ENCODE peak calls at places on chromosome 5, in four cellular contexts. U is ovary, F is stomach, I is A549. W is an unnamed sample. For H3K4me1, the result is how much of the 10 kb centered on the place peaks cover.

GRCh38 chr5:63613430-63613829 is 348.8 kb downstream of the HTR1A start:
- DNase-seq in U (no peak), F (no peak), I (no peak), W (no peak)

GRCh38 chr5:109907189-109907588 is 217.5 kb downstream of the MAN2A1 start:
- DNase-seq in U (no peak), F (no peak), I (no peak), W (no peak)

GRCh38 chr5:3105172-3105571 is 353.7 kb upstream of the IRX2 start:
- DNase-seq in U (no peak), F (no peak), I (no peak), W (no peak)

GRCh38 chr5:86979801-86980510 is 287.7 kb upstream of the RASA1 start:
- DNase-seq in U (no peak), F (no peak), I (no peak), W (no peak)

GRCh38 chr5:80871541-80871961 is 88.6 kb upstream of the RASGRF2 start:
- DNase-seq in U (no peak), F (no peak), I (peak), W (no peak)

GRCh38 chr5:132258102-132259060 is 885 bp downstream of the PDLIM4 start:
- DNase-seq in U (peak), F (no peak), I (no peak), W (peak)

GRCh38 chr5:36240779-36241635 is 718 bp downstream of the NADK2 start:
- DNase-seq in U (peak), F (peak), I (peak), W (peak)

GRCh38 chr5:156815988-156816599 is 34.0 kb upstream of the PPP1R2B start:
- DNase-seq in U (no peak), F (no peak), I (peak), W (no peak)

GRCh38 chr5:54551292-54551691 is 33.7 kb downstream of the SNX18 start:
- DNase-seq in U (no peak), F (no peak), I (no peak), W (no peak)

GRCh38 chr5:37490931-37491330 is 111.8 kb downstream of the WDR70 start:
- DNase-seq in U (no peak), F (no peak), I (no peak), W (no peak)

GRCh38 chr5:145324767-145325479 is 510.2 kb downstream of the PRELID2 start:
- DNase-seq in U (no peak), F (no peak), I (no peak), W (no peak)

GRCh38 chr5:146137967-146138403 is 32.6 kb upstream of the PLAC8L1 start:
- DNase-seq in U (no peak), F (peak), I (no peak), W (no peak)

GRCh38 chr5:72486371-72486770 is 20.8 kb downstream of the ZNF366 start:
- DNase-seq in U (no peak), F (no peak), I (no peak), W (no peak)

GRCh38 chr5:36462295-36463021 is 143.9 kb upstream of the SLC1A3 start:
- DNase-seq in U (no peak), F (no peak), I (no peak), W (no peak)

GRCh38 chr5:14557203-14557725 is 24.3 kb upstream of the OTULINL start:
- DNase-seq in U (no peak), F (no peak), I (no peak), W (no peak)

GRCh38 chr5:147887026-147887627 is 8.6 kb downstream of the SCGB3A2 start:
- DNase-seq in U (no peak), F (no peak), I (peak), W (no peak)

GRCh38 chr5:9316733-9317132 is 229.1 kb downstream of the SEMA5A start:
- DNase-seq in U (no peak), F (no peak), I (no peak), W (no peak)

GRCh38 chr5:172746725-172747124 is 24.3 kb downstream of the DUSP1 start:
- DNase-seq in U (no peak), F (no peak), I (no peak), W (no peak)

GRCh38 chr5:125409101-125409495 is 662.7 kb upstream of the ZNF608 start:
- DNase-seq in U (no peak), F (no peak), I (no peak), W (no peak)

GRCh38 chr5:116576043-116576713 is 1.6 kb upstream of the SEMA6A start:
- DNase-seq in U (peak), F (peak), I (peak), W (peak)

GRCh38 chr5:106699198-106699597 is 971.5 kb downstream of the EFNA5 start:
- DNase-seq in U (no peak), F (no peak), I (no peak), W (no peak)

GRCh38 chr5:4553968-4554367 is 586.2 kb upstream of the ADAMTS16 start:
- DNase-seq in U (no peak), F (no peak), I (no peak), W (no peak)

GRCh38 chr5:129541648-129542251 is 81.7 kb downstream of the ADAMTS19 start:
- DNase-seq in U (no peak), F (no peak), I (no peak), W (no peak)

GRCh38 chr5:935510-936084 is 42.9 kb downstream of the TRIP13 start:
- DNase-seq in U (no peak), F (no peak), I (no peak), W (no peak)

GRCh38 chr5:178419651-178420050 is 170.5 kb downstream of the COL23A1 start:
- DNase-seq in U (no peak), F (no peak), I (no peak), W (no peak)

GRCh38 chr5:56950626-56951130 is 1.2 kb downstream of the MIER3 start:
- DNase-seq in U (peak), F (peak), I (peak), W (peak)

GRCh38 chr5:119327018-119327417 is 28.8 kb upstream of the TNFAIP8 start:
- DNase-seq in U (no peak), F (no peak), I (no peak), W (no peak)

DNA sequence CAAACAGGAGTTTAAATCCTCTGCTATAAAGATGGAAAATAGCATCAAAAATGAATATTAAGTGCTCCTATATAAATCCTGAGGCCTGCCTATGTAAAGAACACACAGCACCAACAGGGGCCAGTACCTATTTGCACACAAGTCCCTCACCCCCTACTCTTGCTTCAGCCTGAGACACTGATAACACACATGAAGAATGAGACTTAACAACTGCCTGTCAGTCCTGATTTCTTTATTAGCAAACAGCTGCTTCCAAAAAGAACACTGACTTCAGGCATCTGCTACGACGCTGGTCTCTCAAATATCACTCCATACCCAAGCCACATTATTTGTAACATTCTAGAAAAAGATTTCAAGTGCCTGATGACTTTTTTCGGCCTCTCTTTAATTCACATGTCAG is 55.5 kb downstream of the MYO10 start:
- DNase-seq in U (no peak), F (no peak), I (no peak), W (no peak)
- H3K27ac ChIP-seq in U (no peak), F (peak), I (peak), W (no peak)

GRCh38 chr5:140295414-140295813 is 7.5 kb downstream of the PFDN1 start:
- DNase-seq in U (no peak), F (peak), I (no peak), W (no peak)
- H3K4me1 ChIP-seq in U (under half), F (under half), I (half or more), W (under half)

DNA sequence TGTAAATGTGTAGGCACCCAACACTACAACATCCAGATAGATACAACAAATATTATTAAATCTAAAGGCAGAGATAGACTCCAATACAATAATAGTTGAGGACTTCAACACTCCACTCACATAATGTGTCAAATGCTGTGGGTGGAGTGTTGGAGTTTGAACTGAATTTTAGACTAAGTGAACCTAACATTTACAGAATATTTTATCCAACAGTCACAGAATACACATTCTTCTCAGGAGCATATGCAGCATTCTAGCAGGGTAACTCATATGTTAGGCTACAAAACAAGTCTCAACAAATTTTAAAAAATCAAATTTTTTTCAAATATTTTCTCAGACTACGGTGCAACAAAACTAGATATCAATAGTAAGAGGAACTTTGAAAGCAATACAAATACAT is 648.7 kb upstream of the CDH18 start:
- DNase-seq in U (no peak), F (no peak), I (no peak), W (no peak)
- TF ChIP-seq EP300 in U (no peak), F (no peak), I (no peak), W (no peak)

GRCh38 chr5:77418601-77419591 is 73.2 kb downstream of the WDR41 start:
- DNase-seq in U (no peak), F (no peak), I (no peak), W (no peak)

GRCh38 chr5:77418162-77418561 is 74.0 kb downstream of the WDR41 start:
- DNase-seq in U (no peak), F (no peak), I (no peak), W (no peak)

GRCh38 chr5:77420940-77421339 is 71.2 kb downstream of the WDR41 start:
- DNase-seq in U (no peak), F (no peak), I (no peak), W (no peak)

GRCh38 chr5:77423022-77423750 is 68.9 kb downstream of the WDR41 start:
- DNase-seq in U (no peak), F (no peak), I (no peak), W (no peak)

GRCh38 chr5:77419644-77420582 is 72.2 kb downstream of the WDR41 start:
- DNase-seq in U (no peak), F (no peak), I (no peak), W (no peak)
- H3K27ac ChIP-seq in U (no peak), F (no peak), I (no peak), W (no peak)

GRCh38 chr5:53027913-53028312 is 38.8 kb downstream of the ITGA2 start:
- DNase-seq in U (no peak), F (peak), I (no peak), W (no peak)
- H3K4me1 ChIP-seq in U (under half), F (under half), I (half or more), W (under half)

GRCh38 chr5:16572289-16573015 is 44.3 kb downstream of the RETREG1 start:
- DNase-seq in U (no peak), F (no peak), I (no peak), W (no peak)

GRCh38 chr5:16567365-16567764 is 49.4 kb downstream of the RETREG1 start:
- DNase-seq in U (no peak), F (no peak), I (no peak), W (no peak)

GRCh38 chr5:16565118-16565517 is 51.7 kb downstream of the RETREG1 start:
- DNase-seq in U (no peak), F (no peak), I (no peak), W (no peak)

GRCh38 chr5:16570121-16570815 is 46.5 kb downstream of the RETREG1 start:
- DNase-seq in U (no peak), F (no peak), I (no peak), W (no peak)

GRCh38 chr5:16568875-16569580 is 47.8 kb downstream of the RETREG1 start:
- DNase-seq in U (no peak), F (peak), I (no peak), W (no peak)
- TF ChIP-seq EP300 in U (no peak), F (no peak), I (no peak), W (no peak)

GRCh38 chr5:148973455-148973854 is 89.4 kb downstream of the SH3TC2 start:
- DNase-seq in U (no peak), F (no peak), I (no peak), W (no peak)
- H3K27ac ChIP-seq in U (no peak), F (peak), I (peak), W (peak)

GRCh38 chr5:143131983-143132382 is 271.5 kb downstream of the NR3C1 start:
- DNase-seq in U (no peak), F (no peak), I (no peak), W (no peak)
- H3K4me1 ChIP-seq in U (under half), F (under half), I (under half), W (under half)

GRCh38 chr5:81971694-81972495 is at the start of gene ATG10:
- DNase-seq in U (peak), F (peak), I (peak), W (peak)
- TF ChIP-seq EP300 in U (no peak), F (no peak), I (no peak), W (no peak)

GRCh38 chr5:142696379-142696778 is 10.5 kb upstream of the FGF1 start:
- DNase-seq in U (no peak), F (no peak), I (no peak), W (no peak)

GRCh38 chr5:142697356-142697807 is 11.5 kb upstream of the FGF1 start:
- DNase-seq in U (peak), F (no peak), I (no peak), W (no peak)

GRCh38 chr5:142699105-142699720 is 13.3 kb upstream of the FGF1 start:
- DNase-seq in U (peak), F (peak), I (peak), W (peak)

GRCh38 chr5:142698447-142698846 is 12.6 kb upstream of the FGF1 start:
- DNase-seq in U (no peak), F (no peak), I (no peak), W (no peak)

DNA sequence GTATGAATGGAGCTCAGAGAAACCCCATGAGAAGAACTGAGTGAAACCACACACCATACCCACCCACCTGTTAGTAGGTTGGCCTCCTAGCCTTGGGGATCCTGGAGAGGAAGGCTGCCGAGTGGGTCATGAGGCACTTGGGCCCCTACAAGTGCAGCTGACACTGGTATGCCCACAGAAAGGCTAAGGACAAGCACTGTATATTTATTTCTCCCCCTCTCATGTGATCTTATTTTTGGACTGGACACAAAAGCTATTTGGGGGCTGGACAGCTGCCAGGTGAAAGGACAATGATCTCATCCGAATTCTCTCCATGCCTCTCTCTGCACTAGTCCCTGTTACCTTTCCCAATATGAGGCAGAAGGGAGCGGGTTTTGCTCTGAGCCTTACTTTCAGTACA is 12.0 kb upstream of the FGF1 start:
- DNase-seq in U (peak), F (no peak), I (no peak), W (no peak)
- H3K27ac ChIP-seq in U (no peak), F (peak), I (no peak), W (no peak)